ENCODE peak calls at places on chromosomes 4 and X, in ten cellular contexts. K, R, D, V, I, G, X, A, L and M are unnamed samples. For H3K36me3 and H3K9me3, the result is how much of the 10 kb centered on the place peaks cover.

GRCh38 chr4:26459054-26459755 is 31.1 kb downstream of the CCKAR start:
- DNase-seq in K (peak), R (no peak), D (no peak), V (no peak), I (no peak), G (no peak), X (peak), A (no peak), L (peak), M (no peak)

GRCh38 chr4:15145709-15146108 is 143.4 kb downstream of the CPEB2 start:
- DNase-seq in K (no peak), R (no peak), D (no peak), V (no peak), I (no peak), G (no peak), X (no peak), A (no peak), L (no peak), M (no peak)

GRCh38 chrX:103417933-103418332 is 41.6 kb downstream of the BEX3 start:
- DNase-seq in K (no peak), R (no peak), D (no peak), V (no peak), I (no peak), G (no peak), X (peak), A (no peak), L (peak), M (no peak)

GRCh38 chr4:5524900-5525299 is 183.5 kb downstream of the EVC2 start:
- DNase-seq in K (peak), R (no peak), D (no peak), V (peak), I (peak), G (no peak), X (peak), A (peak), L (peak), M (no peak)

GRCh38 chrX:78123190-78123589 is 16.3 kb downstream of the TAF9B start:
- DNase-seq in K (no peak), R (no peak), D (no peak), V (no peak), I (no peak), G (no peak), X (peak), A (no peak), L (peak), M (no peak)

GRCh38 chr4:88007304-88008132 is at the start of gene PKD2:
- DNase-seq in K (peak), R (peak), D (peak), V (peak), I (peak), G (peak), X (peak), A (peak), L (peak), M (no peak)

GRCh38 chr4:107034091-107034698 is 1.9 kb downstream of the DKK2 start:
- DNase-seq in K (no peak), R (no peak), D (no peak), V (peak), I (no peak), G (peak), X (no peak), A (peak), L (peak), M (no peak)

GRCh38 chr4:38889143-38889542 is 21.5 kb downstream of the FAM114A1 start:
- DNase-seq in K (no peak), R (no peak), D (no peak), V (no peak), I (no peak), G (no peak), X (peak), A (no peak), L (peak), M (no peak)

GRCh38 chrX:2549874-2550273 is 49.1 kb upstream of the DHRSX start:
- DNase-seq in K (no peak), R (no peak), D (no peak), V (no peak), I (no peak), G (no peak), X (no peak), A (no peak), L (no peak), M (no peak)

GRCh38 chrX:136046295-136046894 is 61.2 kb downstream of the SLC9A6 start:
- DNase-seq in K (no peak), R (no peak), D (no peak), V (no peak), I (no peak), G (no peak), X (peak), A (no peak), L (no peak), M (no peak)

GRCh38 chrX:57964975-57965374 is 54.7 kb upstream of the ZXDA start:
- DNase-seq in K (no peak), R (no peak), D (no peak), V (no peak), I (no peak), G (no peak), X (no peak), A (no peak), L (no peak), M (no peak)

GRCh38 chr4:17059192-17059634 is 160.8 kb upstream of the LDB2 start:
- DNase-seq in K (no peak), R (no peak), D (no peak), V (no peak), I (no peak), G (no peak), X (peak), A (peak), L (peak), M (no peak)

GRCh38 chr4:104163820-104164219 is 330.9 kb downstream of the CXXC4 start:
- DNase-seq in K (no peak), R (no peak), D (no peak), V (no peak), I (no peak), G (no peak), X (no peak), A (no peak), L (no peak), M (no peak)

GRCh38 chr4:7539659-7540058 is 104.9 kb upstream of the PSAPL1 start:
- DNase-seq in K (no peak), R (no peak), D (peak), V (peak), I (no peak), G (no peak), X (no peak), A (no peak), L (peak), M (no peak)

GRCh38 chr4:39526283-39526682 is 956 bp downstream of the UGDH start:
- DNase-seq in K (no peak), R (no peak), D (no peak), V (no peak), I (no peak), G (no peak), X (no peak), A (no peak), L (no peak), M (no peak)

GRCh38 chrX:18348047-18348446 is 6.4 kb downstream of the SCML2 start:
- DNase-seq in K (no peak), R (no peak), D (no peak), V (no peak), I (no peak), G (no peak), X (no peak), A (no peak), L (no peak), M (no peak)

GRCh38 chr4:176622251-176622968 is 170.3 kb downstream of the VEGFC start:
- DNase-seq in K (no peak), R (no peak), D (no peak), V (no peak), I (no peak), G (no peak), X (peak), A (no peak), L (peak), M (no peak)

GRCh38 chr4:792729-793108 is 33.2 kb downstream of the CPLX1 start:
- DNase-seq in K (no peak), R (no peak), D (no peak), V (no peak), I (no peak), G (peak), X (no peak), A (no peak), L (no peak), M (no peak)

GRCh38 chr4:41256131-41256739 is 493 bp upstream of the UCHL1 start:
- DNase-seq in K (no peak), R (no peak), D (no peak), V (no peak), I (no peak), G (no peak), X (peak), A (no peak), L (peak), M (no peak)

GRCh38 chr4:25527044-25527443 is 128.6 kb upstream of the SLC34A2 start:
- DNase-seq in K (no peak), R (no peak), D (no peak), V (no peak), I (no peak), G (no peak), X (no peak), A (no peak), L (peak), M (no peak)

GRCh38 chr4:179145746-179146530 is 1703.7 kb upstream of the AGA start:
- DNase-seq in K (no peak), R (no peak), D (no peak), V (no peak), I (no peak), G (no peak), X (peak), A (no peak), L (no peak), M (no peak)

GRCh38 chrX:10158279-10158939 is 1.6 kb downstream of the CLCN4 start:
- DNase-seq in K (no peak), R (no peak), D (no peak), V (peak), I (no peak), G (peak), X (no peak), A (no peak), L (peak), M (no peak)

GRCh38 chr4:118817178-118817930 is 18.6 kb downstream of the SEC24D start:
- DNase-seq in K (no peak), R (no peak), D (no peak), V (peak), I (no peak), G (no peak), X (no peak), A (no peak), L (no peak), M (no peak)

GRCh38 chr4:129129143-129129542 is 33.2 kb downstream of the C4orf33 start:
- DNase-seq in K (peak), R (no peak), D (no peak), V (no peak), I (no peak), G (no peak), X (no peak), A (no peak), L (no peak), M (no peak)

GRCh38 chrX:150643271-150643670 is 49.9 kb upstream of the MTMR1 start:
- DNase-seq in K (no peak), R (no peak), D (no peak), V (no peak), I (no peak), G (no peak), X (peak), A (no peak), L (peak), M (no peak)

GRCh38 chrX:84339507-84340364 is 151.7 kb upstream of the RPS6KA6 start:
- DNase-seq in K (no peak), R (no peak), D (no peak), V (peak), I (no peak), G (no peak), X (peak), A (no peak), L (peak), M (no peak)

GRCh38 chr4:84028340-84028739 is 470.8 kb downstream of the NKX6-1 start:
- DNase-seq in K (no peak), R (no peak), D (no peak), V (no peak), I (no peak), G (no peak), X (no peak), A (no peak), L (no peak), M (no peak)

GRCh38 chrX:133045986-133046385 is 50.9 kb downstream of the USP26 start:
- DNase-seq in K (no peak), R (no peak), D (no peak), V (no peak), I (no peak), G (no peak), X (peak), A (no peak), L (peak), M (no peak)

GRCh38 chr4:56622176-56622575 is 58.9 kb downstream of the HOPX start:
- DNase-seq in K (no peak), R (no peak), D (no peak), V (no peak), I (no peak), G (no peak), X (no peak), A (no peak), L (no peak), M (no peak)

GRCh38 chr4:75939890-75940691 is 722 bp downstream of the NAAA start:
- DNase-seq in K (peak), R (peak), D (peak), V (peak), I (peak), G (peak), X (peak), A (peak), L (peak), M (peak)

GRCh38 chr4:38869511-38869910 is 1.9 kb downstream of the FAM114A1 start:
- DNase-seq in K (no peak), R (no peak), D (no peak), V (no peak), I (no peak), G (no peak), X (no peak), A (no peak), L (peak), M (no peak)

GRCh38 chr4:98773638-98774037 is 115.2 kb upstream of the TSPAN5 start:
- DNase-seq in K (no peak), R (no peak), D (no peak), V (no peak), I (no peak), G (no peak), X (no peak), A (no peak), L (no peak), M (no peak)

GRCh38 chrX:72475952-72476668 is 96.5 kb downstream of the HDAC8 start:
- DNase-seq in K (no peak), R (no peak), D (no peak), V (no peak), I (no peak), G (no peak), X (no peak), A (no peak), L (peak), M (no peak)
- H3K4me3 ChIP-seq in K (no peak), R (no peak), D (no peak), V (peak), I (no peak), G (no peak), X (no peak), A (no peak), L (no peak), M (no peak)

DNA sequence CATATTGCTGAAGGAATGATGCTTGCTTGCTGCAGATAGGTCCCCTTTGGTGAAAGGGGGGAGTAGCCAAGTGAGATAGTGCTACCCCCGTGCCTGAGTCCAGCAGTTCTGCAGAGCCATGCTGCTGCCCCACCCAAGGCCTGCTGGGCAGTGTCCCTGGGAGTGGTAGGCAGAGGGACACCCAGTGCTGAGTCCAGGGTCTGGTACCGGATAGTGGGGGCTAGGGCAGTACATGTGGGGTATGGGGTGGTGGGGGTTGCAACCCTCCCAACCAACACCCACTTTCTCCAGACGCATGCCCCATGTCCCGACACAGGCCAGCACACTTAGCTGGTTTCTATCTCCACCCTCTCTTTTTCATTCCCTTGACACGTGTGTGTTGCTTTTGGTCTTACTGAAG is 62.0 kb upstream of the TLR2 start:
- DNase-seq in K (no peak), R (no peak), D (no peak), V (no peak), I (no peak), G (no peak), X (no peak), A (no peak), L (no peak), M (no peak)
- H3K36me3 ChIP-seq in K (half or more), R (half or more), D (under half), V (under half), I (under half), G (under half), X (under half), A (half or more), L (under half), M (half or more)

GRCh38 chrX:143139681-143140080 is 114.0 kb downstream of the SPANXN4 start:
- DNase-seq in K (no peak), R (no peak), D (no peak), V (no peak), I (no peak), G (no peak), X (no peak), A (no peak), L (no peak), M (no peak)
- H3K9me3 ChIP-seq in K (under half), R (under half), D (under half), V (under half), I (under half), G (under half), X (under half), A (under half), L (under half), M (under half)

GRCh38 chrX:154460326-154460725 is 2.2 kb downstream of the PLXNA3 start:
- DNase-seq in K (no peak), R (no peak), D (no peak), V (peak), I (no peak), G (no peak), X (no peak), A (no peak), L (peak), M (no peak)

GRCh38 chrX:154459843-154460242 is 1.8 kb downstream of the PLXNA3 start:
- DNase-seq in K (no peak), R (no peak), D (no peak), V (peak), I (no peak), G (peak), X (no peak), A (no peak), L (peak), M (no peak)

GRCh38 chrX:154458116-154458953 is at the start of gene PLXNA3:
- DNase-seq in K (peak), R (peak), D (no peak), V (peak), I (no peak), G (peak), X (no peak), A (peak), L (peak), M (no peak)

GRCh38 chrX:154458954-154459829 is 1.1 kb downstream of the PLXNA3 start:
- DNase-seq in K (no peak), R (peak), D (no peak), V (peak), I (no peak), G (no peak), X (no peak), A (no peak), L (peak), M (no peak)

GRCh38 chrX:154457491-154458115 is 478 bp upstream of the PLXNA3 start:
- DNase-seq in K (peak), R (peak), D (peak), V (peak), I (no peak), G (no peak), X (no peak), A (peak), L (peak), M (no peak)
- H3K4me3 ChIP-seq in K (peak), R (peak), D (peak), V (peak), I (peak), G (peak), X (peak), A (peak), L (peak), M (peak)

DNA sequence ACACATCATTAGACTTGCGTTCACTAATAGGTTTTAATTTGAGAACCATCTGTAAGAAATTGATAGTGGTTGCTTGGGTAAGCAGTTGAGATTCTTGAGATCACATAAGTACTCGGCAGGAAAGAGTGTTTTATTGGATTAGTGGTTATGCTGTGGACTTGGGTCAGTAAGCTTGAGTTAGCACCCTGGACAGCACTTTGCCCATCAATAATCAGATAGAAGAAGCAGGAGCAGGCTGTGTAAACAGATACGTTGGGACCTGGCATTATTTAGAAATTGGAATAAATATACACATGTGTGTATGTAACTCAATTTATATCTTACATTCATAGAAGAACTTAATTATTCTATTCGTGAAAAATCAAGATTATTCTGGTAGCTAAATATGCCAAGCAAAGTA is 357.5 kb upstream of the SMIM31 start:
- DNase-seq in K (no peak), R (no peak), D (no peak), V (no peak), I (no peak), G (no peak), X (no peak), A (no peak), L (no peak), M (no peak)
- H3K36me3 ChIP-seq in K (under half), R (under half), D (under half), V (under half), I (under half), G (under half), X (under half), A (under half), L (under half), M (under half)

DNA sequence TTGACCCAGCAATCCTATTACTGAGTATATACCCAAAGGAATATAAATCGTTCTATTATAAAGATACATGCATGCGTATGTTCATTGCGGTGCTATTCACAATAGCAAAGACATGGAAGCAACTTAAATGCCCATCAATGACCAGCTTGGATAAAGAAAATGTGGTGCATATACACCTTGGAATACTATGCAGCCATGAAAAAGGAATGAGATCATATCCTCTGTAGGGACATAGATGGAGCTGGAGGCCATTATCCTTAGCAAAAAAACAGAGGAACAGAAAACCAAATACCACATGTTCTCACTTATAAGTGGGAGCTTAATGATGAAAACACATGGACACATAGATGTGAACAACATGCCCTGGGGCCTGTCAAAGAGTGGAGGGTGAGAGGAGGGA is 124.1 kb upstream of the AFF2 start:
- DNase-seq in K (no peak), R (no peak), D (no peak), V (no peak), I (no peak), G (no peak), X (no peak), A (no peak), L (no peak), M (no peak)
- H3K9me3 ChIP-seq in K (under half), R (under half), D (under half), V (under half), I (under half), G (under half), X (under half), A (under half), L (under half), M (under half)

GRCh38 chr4:23889814-23890269 is at the start of gene PPARGC1A:
- DNase-seq in K (peak), R (peak), D (peak), V (peak), I (no peak), G (peak), X (peak), A (peak), L (peak), M (no peak)

GRCh38 chr4:23890369-23891063 is 669 bp upstream of the PPARGC1A start:
- DNase-seq in K (no peak), R (no peak), D (no peak), V (no peak), I (no peak), G (no peak), X (no peak), A (no peak), L (no peak), M (no peak)

GRCh38 chr4:23887989-23888388 is 1.9 kb downstream of the PPARGC1A start:
- DNase-seq in K (no peak), R (no peak), D (no peak), V (peak), I (no peak), G (no peak), X (no peak), A (no peak), L (no peak), M (no peak)

GRCh38 chr4:23888421-23889319 is 1.2 kb downstream of the PPARGC1A start:
- DNase-seq in K (no peak), R (no peak), D (no peak), V (peak), I (no peak), G (no peak), X (peak), A (no peak), L (peak), M (no peak)

GRCh38 chr4:23889368-23889767 is 479 bp downstream of the PPARGC1A start:
- DNase-seq in K (no peak), R (no peak), D (no peak), V (no peak), I (no peak), G (no peak), X (no peak), A (no peak), L (peak), M (no peak)
- H3K4me3 ChIP-seq in K (peak), R (peak), D (peak), V (peak), I (peak), G (peak), X (peak), A (peak), L (peak), M (peak)